ENCODE peak calls at places on chromosomes 16 and 17, in six cellular contexts. W is HL-60, E is head of caudate nucleus, I is nucleus accumbens, H is GDM1, K is upper lobe of left lung. D is an unnamed sample.

GRCh38 chr16:55944377-55944802 is 69.2 kb upstream of the CES5A start:
- DNase-seq in I (peak; percentile 71), E (peak; percentile 90), H (no peak), K (peak; percentile 47), W (peak; percentile 2), D (no peak)

GRCh38 chr17:3827124-3827773 is 18.8 kb downstream of the NCBP3 start:
- DNase-seq in I (peak; percentile 39), W (no peak), H (peak; percentile 19), K (peak; percentile 70), E (peak; percentile 88), D (no peak)

GRCh38 chr17:82822281-82822680 is 17.5 kb downstream of the ZNF750 start:
- DNase-seq in K (no peak), I (no peak), H (no peak), W (no peak), E (no peak), D (no peak)

GRCh38 chr17:4908301-4908700 is 5.4 kb upstream of the CHRNE start:
- DNase-seq in E (no peak), K (no peak), H (no peak), I (no peak), W (no peak), D (no peak)

GRCh38 chr16:79093554-79093967 is 507.0 kb downstream of the MAF start:
- DNase-seq in K (peak; percentile 65), E (peak; percentile 26), W (peak; percentile 87), I (no peak), H (peak; percentile 75), D (no peak)

GRCh38 chr17:51260960-51261958 is 913 bp downstream of the UTP18 start:
- DNase-seq in W (peak; percentile 38), H (peak; percentile 57), E (peak; percentile 69), K (peak; percentile 74), I (peak; percentile 19), D (no peak)

GRCh38 chr16:31477220-31478216 is 5.4 kb upstream of the SLC5A2 start:
- DNase-seq in I (no peak), E (no peak), K (peak; percentile 91), H (no peak), W (no peak), D (no peak)

GRCh38 chr17:8020776-8021564 is 17.9 kb upstream of the ALOX15B start:
- DNase-seq in I (no peak), H (no peak), E (no peak), W (no peak), K (no peak), D (no peak)

GRCh38 chr17:57463103-57463885 is 207.0 kb downstream of the MSI2 start:
- DNase-seq in W (no peak), E (no peak), H (no peak), K (no peak), I (no peak), D (no peak)

GRCh38 chr16:49277386-49277742 is 4.3 kb downstream of the CBLN1 start:
- DNase-seq in I (no peak), W (no peak), K (no peak), H (no peak), E (no peak), D (no peak)

GRCh38 chr17:57636985-57637667 is 108.0 kb downstream of the CCDC182 start:
- DNase-seq in I (no peak), E (no peak), K (no peak), H (no peak), W (no peak), D (no peak)